ENCODE peak calls at places on chromosomes 7 and 10, in seven cellular contexts. Z, H, D, E, T, Q and B are unnamed samples.

GRCh38 chr10:93652857-93653256 is 40.5 kb downstream of the PDE6C start:
- DNase-seq in Z (no peak), H (no peak), D (no peak), E (no peak), T (no peak), Q (no peak), B (no peak)

GRCh38 chr7:4209126-4209525 is 473.0 kb upstream of the FOXK1 start:
- DNase-seq in Z (no peak), H (no peak), D (no peak), E (no peak), T (no peak), Q (no peak), B (no peak)

GRCh38 chr10:112435013-112435619 is 11.6 kb downstream of the ZDHHC6 start:
- DNase-seq in Z (no peak), H (no peak), D (no peak), E (no peak), T (no peak), Q (no peak), B (no peak)

GRCh38 chr10:126646101-126646500 is 24.4 kb downstream of the C10orf90 start:
- DNase-seq in Z (no peak), H (no peak), D (no peak), E (no peak), T (no peak), Q (no peak), B (no peak)

GRCh38 chr10:119132521-119133345 is 28.8 kb downstream of the DENND10 start:
- DNase-seq in Z (no peak), H (no peak), D (no peak), E (no peak), T (no peak), Q (no peak), B (no peak)

GRCh38 chr7:152341039-152341913 is 94.5 kb downstream of the KMT2C start:
- DNase-seq in Z (no peak), H (no peak), D (no peak), E (no peak), T (peak), Q (peak), B (no peak)

GRCh38 chr10:86234553-86235270 is 131.9 kb downstream of the GRID1 start:
- DNase-seq in Z (no peak), H (peak), D (no peak), E (no peak), T (no peak), Q (no peak), B (no peak)

GRCh38 chr10:60456053-60456452 is 66.4 kb upstream of the ANK3 start:
- DNase-seq in Z (peak), H (no peak), D (no peak), E (no peak), T (no peak), Q (no peak), B (no peak)

GRCh38 chr7:11754933-11755332 is 77.1 kb downstream of the THSD7A start:
- DNase-seq in Z (no peak), H (no peak), D (no peak), E (no peak), T (no peak), Q (no peak), B (no peak)

GRCh38 chr7:113087278-113087998 is 811 bp upstream of the GPR85 start:
- DNase-seq in Z (no peak), H (no peak), D (no peak), E (no peak), T (peak), Q (peak), B (no peak)

GRCh38 chr10:18571780-18572179 is 79.6 kb downstream of the NSUN6 start:
- DNase-seq in Z (no peak), H (no peak), D (no peak), E (no peak), T (no peak), Q (no peak), B (no peak)

GRCh38 chr10:7399533-7399932 is 11.3 kb downstream of the SFMBT2 start:
- DNase-seq in Z (no peak), H (no peak), D (no peak), E (no peak), T (no peak), Q (no peak), B (no peak)

GRCh38 chr10:56605043-56605442 is 244.0 kb upstream of the ZWINT start:
- DNase-seq in Z (peak), H (no peak), D (no peak), E (no peak), T (no peak), Q (no peak), B (no peak)

GRCh38 chr10:30502266-30503058 is 68.5 kb downstream of the MAP3K8 start:
- DNase-seq in Z (no peak), H (peak), D (peak), E (no peak), T (no peak), Q (no peak), B (no peak)

GRCh38 chr7:23713285-23714235 is 3.5 kb downstream of the STK31 start:
- DNase-seq in Z (no peak), H (no peak), D (no peak), E (peak), T (peak), Q (no peak), B (no peak)